ENCODE peak calls at places on chromosomes 5 and 9, in nine cellular contexts. One of them, this sample, is unnamed.

GRCh38 chr9:126497673-126498255 is 116.0 kb upstream of the LMX1B start:
- DNase-seq in aorta: peak; percentile 69
- DNase-seq in HTR-8/SVneo: no peak
- DNase-seq in RWPE1: no peak
- DNase-seq in sciatic nerve: no peak
- DNase-seq in Daoy: no peak
- DNase-seq in left cardiac atrium: no peak
- DNase-seq in NCI-H1092: no peak
- DNase-seq in iPS DF 6.9: no peak
- DNase-seq in this sample: no peak

GRCh38 chr9:22208846-22209585 is 199.9 kb upstream of the CDKN2B start:
- DNase-seq in Daoy: no peak
- DNase-seq in left cardiac atrium: no peak
- DNase-seq in NCI-H1092: no peak
- DNase-seq in iPS DF 6.9: no peak
- DNase-seq in sciatic nerve: no peak
- DNase-seq in RWPE1: peak; percentile 42
- DNase-seq in HTR-8/SVneo: no peak
- DNase-seq in aorta: no peak
- DNase-seq in this sample: no peak

GRCh38 chr9:79446540-79447307 is 125.0 kb upstream of the TLE4 start:
- DNase-seq in RWPE1: no peak
- DNase-seq in Daoy: no peak
- DNase-seq in HTR-8/SVneo: no peak
- DNase-seq in sciatic nerve: no peak
- DNase-seq in NCI-H1092: no peak
- DNase-seq in left cardiac atrium: no peak
- DNase-seq in iPS DF 6.9: no peak
- DNase-seq in aorta: no peak
- DNase-seq in this sample: no peak

GRCh38 chr5:77133061-77133758 is 46.1 kb upstream of the ZBED3 start:
- DNase-seq in left cardiac atrium: peak; percentile 80
- DNase-seq in Daoy: peak; percentile 97
- DNase-seq in NCI-H1092: no peak
- DNase-seq in RWPE1: peak; percentile 99
- DNase-seq in iPS DF 6.9: no peak
- DNase-seq in HTR-8/SVneo: peak; percentile 81
- DNase-seq in sciatic nerve: peak; percentile 66
- DNase-seq in aorta: peak; percentile 80
- DNase-seq in this sample: no peak

GRCh38 chr9:126719677-126720435 is 85.0 kb upstream of the ZBTB43 start:
- DNase-seq in NCI-H1092: peak; percentile 46
- DNase-seq in aorta: peak; percentile 85
- DNase-seq in RWPE1: peak; percentile 50
- DNase-seq in left cardiac atrium: peak; percentile 77
- DNase-seq in HTR-8/SVneo: peak; percentile 34
- DNase-seq in Daoy: peak; percentile 95
- DNase-seq in iPS DF 6.9: peak; percentile 71
- DNase-seq in sciatic nerve: peak; percentile 81
- DNase-seq in this sample: peak; percentile 67

GRCh38 chr5:36276864-36277263 is 24.8 kb downstream of the RANBP3L start:
- DNase-seq in iPS DF 6.9: no peak
- DNase-seq in RWPE1: no peak
- DNase-seq in Daoy: no peak
- DNase-seq in HTR-8/SVneo: no peak
- DNase-seq in aorta: no peak
- DNase-seq in sciatic nerve: no peak
- DNase-seq in NCI-H1092: no peak
- DNase-seq in left cardiac atrium: no peak
- DNase-seq in this sample: no peak

GRCh38 chr5:155260798-155261197 is 247.2 kb downstream of the KIF4B start:
- DNase-seq in left cardiac atrium: no peak
- DNase-seq in iPS DF 6.9: peak; percentile 27
- DNase-seq in aorta: no peak
- DNase-seq in Daoy: no peak
- DNase-seq in NCI-H1092: no peak
- DNase-seq in sciatic nerve: no peak
- DNase-seq in RWPE1: no peak
- DNase-seq in HTR-8/SVneo: no peak
- DNase-seq in this sample: peak; percentile 51

GRCh38 chr9:36191696-36192095 is 975 bp downstream of the CLTA start:
- DNase-seq in aorta: no peak
- DNase-seq in Daoy: no peak
- DNase-seq in NCI-H1092: no peak
- DNase-seq in sciatic nerve: no peak
- DNase-seq in iPS DF 6.9: no peak
- DNase-seq in HTR-8/SVneo: no peak
- DNase-seq in RWPE1: peak; percentile 18
- DNase-seq in left cardiac atrium: no peak
- DNase-seq in this sample: no peak

GRCh38 chr9:134690301-134690751 is 48.7 kb downstream of the COL5A1 start:
- DNase-seq in Daoy: no peak
- DNase-seq in left cardiac atrium: no peak
- DNase-seq in NCI-H1092: no peak
- DNase-seq in iPS DF 6.9: no peak
- DNase-seq in HTR-8/SVneo: no peak
- DNase-seq in aorta: peak; percentile 55
- DNase-seq in sciatic nerve: no peak
- DNase-seq in RWPE1: no peak
- DNase-seq in this sample: no peak

GRCh38 chr9:84856181-84856632 is 186.7 kb downstream of the NTRK2 start:
- DNase-seq in HTR-8/SVneo: no peak
- DNase-seq in sciatic nerve: no peak
- DNase-seq in NCI-H1092: no peak
- DNase-seq in aorta: no peak
- DNase-seq in RWPE1: no peak
- DNase-seq in left cardiac atrium: no peak
- DNase-seq in iPS DF 6.9: no peak
- DNase-seq in Daoy: no peak
- DNase-seq in this sample: no peak